ENCODE peak calls at places on chromosomes 16 and 17, in five cellular contexts. N, E, Z, A and D are unnamed samples. For H3K4me1 and H3K36me3, the result is how much of the 10 kb centered on the place peaks cover.

GRCh38 chr16:89738538-89739317 is 17.4 kb downstream of the ZNF276 start:
- DNase-seq in A (no peak), N (no peak), E (no peak), Z (no peak), D (no peak)

GRCh38 chr16:64742560-64742959 is 379.3 kb downstream of the CDH11 start:
- DNase-seq in N (no peak), A (no peak), E (no peak), Z (no peak), D (no peak)

GRCh38 chr16:4915226-4915761 is 21.7 kb downstream of the PPL start:
- DNase-seq in Z (no peak), A (no peak), N (no peak), E (no peak), D (no peak)

GRCh38 chr16:88418869-88419268 is 34.2 kb upstream of the ZFPM1 start:
- DNase-seq in Z (no peak), N (no peak), E (no peak), A (no peak), D (no peak)

GRCh38 chr17:7408341-7408740 is 696 bp downstream of the NLGN2 start:
- DNase-seq in Z (no peak), A (peak), E (no peak), N (no peak), D (no peak)

GRCh38 chr17:64155751-64156544 is 26.0 kb upstream of the ERN1 start:
- DNase-seq in E (no peak), N (peak), A (no peak), Z (peak), D (no peak)

GRCh38 chr17:9183297-9183696 is 162.0 kb downstream of the NTN1 start:
- DNase-seq in E (no peak), N (no peak), A (no peak), Z (no peak), D (no peak)

GRCh38 chr16:27401768-27402568 is at the start of gene IL21R:
- DNase-seq in Z (peak), E (no peak), A (peak), N (peak), D (peak)

GRCh38 chr16:3182608-3183444 is 5.2 kb upstream of the OR1F1 start:
- DNase-seq in E (no peak), Z (no peak), N (no peak), A (no peak), D (no peak)

GRCh38 chr16:22847100-22847499 is 33.1 kb downstream of the HS3ST2 start:
- DNase-seq in N (no peak), E (no peak), A (no peak), Z (no peak), D (no peak)

GRCh38 chr17:43410557-43411368 is 12.0 kb downstream of the ARL4D start:
- DNase-seq in A (no peak), Z (no peak), N (peak), E (no peak), D (no peak)

GRCh38 chr17:43406676-43407645 is 8.2 kb downstream of the ARL4D start:
- DNase-seq in A (no peak), N (no peak), Z (no peak), E (no peak), D (no peak)

GRCh38 chr17:43411820-43412529 is 13.2 kb downstream of the ARL4D start:
- DNase-seq in N (no peak), A (no peak), Z (no peak), E (no peak), D (no peak)

GRCh38 chr17:43411369-43411677 is 12.5 kb downstream of the ARL4D start:
- DNase-seq in Z (no peak), A (no peak), N (no peak), E (no peak), D (no peak)

GRCh38 chr17:43409131-43409530 is 10.3 kb downstream of the ARL4D start:
- DNase-seq in N (no peak), A (no peak), Z (no peak), E (no peak), D (no peak)
- H3K4me1 ChIP-seq in N (under half), A (under half), Z (under half), E (under half), D (under half)

GRCh38 chr17:82753201-82753464 is 1.3 kb downstream of the TBCD start:
- DNase-seq in A (no peak), N (no peak), E (no peak), Z (peak), D (no peak)

GRCh38 chr17:82752371-82753200 is 721 bp downstream of the TBCD start:
- DNase-seq in Z (peak), A (no peak), E (no peak), N (no peak), D (peak)

GRCh38 chr17:82750241-82750905 is 1.5 kb upstream of the TBCD start:
- DNase-seq in N (no peak), Z (peak), A (no peak), E (no peak), D (no peak)

GRCh38 chr17:82751571-82752370 is at the start of gene TBCD:
- DNase-seq in A (peak), N (peak), Z (peak), E (no peak), D (peak)

DNA sequence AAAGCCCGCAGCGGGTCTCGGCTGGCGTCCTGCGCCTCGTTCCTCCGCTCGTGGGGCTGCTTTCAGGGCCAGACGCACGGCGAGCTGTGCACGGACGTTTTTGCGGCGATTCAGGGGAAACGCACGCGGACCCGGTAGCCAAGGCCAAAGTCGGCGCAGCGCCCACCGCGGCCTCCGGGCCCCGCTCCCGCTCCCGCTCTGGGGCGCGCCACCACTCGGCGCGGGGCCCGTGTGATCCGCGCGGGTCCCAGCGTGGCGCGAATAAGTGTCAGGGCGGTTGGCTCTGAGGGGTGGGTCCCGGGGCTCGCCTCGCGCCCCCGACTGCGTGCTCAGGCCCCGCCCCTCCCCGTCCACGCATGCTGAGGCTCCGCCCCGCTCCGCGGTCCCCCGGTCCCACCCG is 694 bp upstream of the TBCD start:
- DNase-seq in A (no peak), N (no peak), Z (no peak), E (no peak), D (no peak)
- H3K4me3 ChIP-seq in A (no peak), N (peak), Z (peak), E (peak), D (peak)

GRCh38 chr16:68286153-68287074 is 22.1 kb downstream of the SLC7A6 start:
- DNase-seq in N (no peak), A (no peak), E (no peak), Z (no peak), D (no peak)

GRCh38 chr16:68289202-68289601 is 21.5 kb downstream of the SLC7A6OS start:
- DNase-seq in N (no peak), E (no peak), A (no peak), Z (no peak), D (no peak)

GRCh38 chr16:68289621-68290329 is 21.0 kb downstream of the SLC7A6OS start:
- DNase-seq in Z (no peak), E (no peak), N (no peak), A (no peak), D (no peak)

GRCh38 chr16:68287276-68288251 is 23.2 kb downstream of the SLC7A6OS start:
- DNase-seq in E (no peak), N (peak), A (peak), Z (peak), D (no peak)

DNA sequence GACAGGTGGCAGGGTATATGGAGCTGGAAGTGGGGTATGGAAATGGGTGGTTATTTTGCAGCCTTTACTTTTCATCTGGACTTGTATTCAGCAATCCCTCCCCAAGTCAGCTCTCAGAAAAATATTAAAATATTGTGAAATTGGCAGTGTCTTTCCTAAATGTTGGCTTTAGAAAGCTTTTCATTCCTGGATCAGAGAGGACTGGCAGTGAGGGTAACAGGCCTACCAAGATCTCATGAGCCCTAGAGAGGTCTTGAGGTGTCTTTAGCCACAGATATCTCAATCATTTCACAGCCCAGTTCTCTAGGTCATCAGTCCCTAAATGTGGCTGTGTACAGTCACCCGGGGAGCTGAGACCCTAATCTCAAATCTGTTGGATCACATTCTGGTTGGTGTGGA is 22.5 kb downstream of the SLC7A6OS start:
- DNase-seq in E (no peak), A (no peak), N (no peak), Z (no peak), D (no peak)
- H3K36me3 ChIP-seq in E (half or more), A (under half), N (under half), Z (half or more), D (under half)

DNA sequence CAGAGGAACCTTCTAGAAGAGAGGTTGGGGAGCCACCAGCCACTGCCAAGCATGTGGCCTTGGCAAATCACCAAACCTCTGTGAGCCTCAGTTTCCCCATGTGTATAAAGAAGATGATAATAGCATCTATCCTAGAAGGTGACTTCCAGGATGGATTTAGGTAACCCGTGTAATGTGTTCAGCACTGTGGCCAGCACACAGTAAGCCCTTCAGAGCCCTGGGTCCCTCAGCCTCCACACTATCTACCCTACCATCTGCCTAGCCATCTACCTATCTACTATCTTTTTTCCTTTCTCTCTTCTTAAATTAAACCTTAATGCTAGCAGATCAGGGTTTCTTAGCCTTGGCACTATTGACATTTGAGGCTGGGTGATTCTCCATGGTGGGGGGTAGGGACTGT is 33.0 kb downstream of the TEKT5 start:
- DNase-seq in Z (no peak), N (no peak), A (no peak), E (no peak), D (no peak)
- H3K4me1 ChIP-seq in Z (under half), N (under half), A (under half), E (under half), D (under half)

GRCh38 chr17:80636356-80637285 is 92.0 kb downstream of the RPTOR start:
- DNase-seq in E (no peak), N (no peak), Z (no peak), A (no peak), D (no peak)
- H3K4me3 ChIP-seq in E (no peak), N (no peak), Z (no peak), A (no peak), D (no peak)